ENCODE peak calls at places on chromosome 12, in eight cellular contexts. One of them, this sample, is unnamed.

GRCh38 chr12:92908108-92908507 is 21.0 kb downstream of the EEA1 start:
- DNase-seq in IMR-90: no peak
- DNase-seq in neural crest cell: no peak
- DNase-seq in RWPE1: no peak
- DNase-seq in AG10803: no peak
- DNase-seq in foreskin fibroblast: no peak
- DNase-seq in HFFc6: no peak
- DNase-seq in upper lobe of right lung: no peak
- DNase-seq in this sample: no peak

GRCh38 chr12:41606741-41607460 is 418.8 kb downstream of the PDZRN4 start:
- DNase-seq in IMR-90: no peak
- DNase-seq in neural crest cell: no peak
- DNase-seq in RWPE1: no peak
- DNase-seq in AG10803: no peak
- DNase-seq in foreskin fibroblast: no peak
- DNase-seq in HFFc6: no peak
- DNase-seq in upper lobe of right lung: no peak
- DNase-seq in this sample: no peak

GRCh38 chr12:120988658-120989057 is 10.3 kb downstream of the HNF1A start:
- DNase-seq in IMR-90: no peak
- DNase-seq in neural crest cell: no peak
- DNase-seq in RWPE1: no peak
- DNase-seq in AG10803: no peak
- DNase-seq in foreskin fibroblast: no peak
- DNase-seq in HFFc6: no peak
- DNase-seq in upper lobe of right lung: no peak
- DNase-seq in this sample: no peak

GRCh38 chr12:52206309-52207040 is 14.7 kb upstream of the KRT80 start:
- DNase-seq in IMR-90: no peak
- DNase-seq in neural crest cell: no peak
- DNase-seq in RWPE1: no peak
- DNase-seq in AG10803: no peak
- DNase-seq in foreskin fibroblast: no peak
- DNase-seq in HFFc6: no peak
- DNase-seq in upper lobe of right lung: peak; percentile 59
- DNase-seq in this sample: no peak

GRCh38 chr12:61367281-61367785 is 892.9 kb upstream of the USP15 start:
- DNase-seq in IMR-90: no peak
- DNase-seq in neural crest cell: no peak
- DNase-seq in RWPE1: no peak
- DNase-seq in AG10803: no peak
- DNase-seq in foreskin fibroblast: no peak
- DNase-seq in HFFc6: no peak
- DNase-seq in upper lobe of right lung: no peak
- DNase-seq in this sample: no peak

GRCh38 chr12:70520847-70521246 is 116.4 kb downstream of the PTPRB start:
- DNase-seq in IMR-90: no peak
- DNase-seq in neural crest cell: no peak
- DNase-seq in RWPE1: no peak
- DNase-seq in AG10803: no peak
- DNase-seq in foreskin fibroblast: no peak
- DNase-seq in HFFc6: no peak
- DNase-seq in upper lobe of right lung: no peak
- DNase-seq in this sample: no peak

GRCh38 chr12:57740656-57741412 is 2.3 kb upstream of the AGAP2 start:
- DNase-seq in IMR-90: no peak
- DNase-seq in neural crest cell: no peak
- DNase-seq in RWPE1: no peak
- DNase-seq in AG10803: no peak
- DNase-seq in foreskin fibroblast: no peak
- DNase-seq in HFFc6: no peak
- DNase-seq in upper lobe of right lung: no peak
- DNase-seq in this sample: peak; percentile 81

GRCh38 chr12:65670775-65671174 is 153.5 kb upstream of the HMGA2 start:
- DNase-seq in IMR-90: peak; percentile 65
- DNase-seq in neural crest cell: no peak
- DNase-seq in RWPE1: peak; percentile 81
- DNase-seq in AG10803: peak; percentile 29
- DNase-seq in foreskin fibroblast: no peak
- DNase-seq in HFFc6: peak; percentile 68
- DNase-seq in upper lobe of right lung: no peak
- DNase-seq in this sample: no peak

GRCh38 chr12:25730489-25731349 is 177.6 kb upstream of the LMNTD1 start:
- DNase-seq in IMR-90: no peak
- DNase-seq in neural crest cell: no peak
- DNase-seq in RWPE1: no peak
- DNase-seq in AG10803: no peak
- DNase-seq in foreskin fibroblast: no peak
- DNase-seq in HFFc6: no peak
- DNase-seq in upper lobe of right lung: no peak
- DNase-seq in this sample: no peak

GRCh38 chr12:1046727-1047126 is 55.7 kb downstream of the ERC1 start:
- DNase-seq in IMR-90: no peak
- DNase-seq in neural crest cell: no peak
- DNase-seq in RWPE1: no peak
- DNase-seq in AG10803: no peak
- DNase-seq in foreskin fibroblast: no peak
- DNase-seq in HFFc6: no peak
- DNase-seq in upper lobe of right lung: no peak
- DNase-seq in this sample: no peak

GRCh38 chr12:47393403-47393790 is 312.4 kb downstream of the RPAP3 start:
- DNase-seq in IMR-90: peak; percentile 20
- DNase-seq in neural crest cell: no peak
- DNase-seq in RWPE1: no peak
- DNase-seq in AG10803: peak; percentile 73
- DNase-seq in foreskin fibroblast: no peak
- DNase-seq in HFFc6: no peak
- DNase-seq in upper lobe of right lung: no peak
- DNase-seq in this sample: no peak

GRCh38 chr12:47400251-47400650 is 305.6 kb downstream of the RPAP3 start:
- DNase-seq in IMR-90: peak; percentile 44
- DNase-seq in neural crest cell: no peak
- DNase-seq in RWPE1: no peak
- DNase-seq in AG10803: peak; percentile 66
- DNase-seq in foreskin fibroblast: peak; percentile 47
- DNase-seq in HFFc6: peak; percentile 82
- DNase-seq in upper lobe of right lung: no peak
- DNase-seq in this sample: no peak

GRCh38 chr12:47396902-47397663 is 308.7 kb downstream of the RPAP3 start:
- DNase-seq in IMR-90: no peak
- DNase-seq in neural crest cell: no peak
- DNase-seq in RWPE1: no peak
- DNase-seq in AG10803: peak; percentile 43
- DNase-seq in foreskin fibroblast: no peak
- DNase-seq in HFFc6: no peak
- DNase-seq in upper lobe of right lung: no peak
- DNase-seq in this sample: no peak

GRCh38 chr12:47394070-47394469 is 311.8 kb downstream of the RPAP3 start:
- DNase-seq in IMR-90: no peak
- DNase-seq in neural crest cell: no peak
- DNase-seq in RWPE1: no peak
- DNase-seq in AG10803: peak; percentile 31
- DNase-seq in foreskin fibroblast: no peak
- DNase-seq in HFFc6: no peak
- DNase-seq in upper lobe of right lung: no peak
- DNase-seq in this sample: no peak

GRCh38 chr12:47397664-47398281 is 308.1 kb downstream of the RPAP3 start:
- DNase-seq in IMR-90: peak; percentile 76
- DNase-seq in neural crest cell: no peak
- DNase-seq in RWPE1: peak; percentile 40
- DNase-seq in AG10803: peak; percentile 81
- DNase-seq in foreskin fibroblast: peak; percentile 79
- DNase-seq in HFFc6: peak; percentile 89
- DNase-seq in upper lobe of right lung: no peak
- DNase-seq in this sample: peak; percentile 22
- TF ChIP-seq CTCF in IMR-90: peak; percentile 60
- TF ChIP-seq CTCF in neural crest cell: peak; percentile 48
- TF ChIP-seq CTCF in RWPE1: no peak
- TF ChIP-seq CTCF in AG10803: peak; percentile 62
- TF ChIP-seq CTCF in foreskin fibroblast: peak; percentile 54
- TF ChIP-seq CTCF in HFFc6: peak; percentile 79
- TF ChIP-seq CTCF in upper lobe of right lung: peak; percentile 58
- TF ChIP-seq CTCF in this sample: peak; percentile 64

GRCh38 chr12:103493199-103493598 is 2.6 kb downstream of the C12orf42 start:
- DNase-seq in IMR-90: no peak
- DNase-seq in neural crest cell: no peak
- DNase-seq in RWPE1: no peak
- DNase-seq in AG10803: no peak
- DNase-seq in foreskin fibroblast: no peak
- DNase-seq in HFFc6: no peak
- DNase-seq in upper lobe of right lung: no peak
- DNase-seq in this sample: no peak
- TF ChIP-seq CTCF in IMR-90: no peak
- TF ChIP-seq CTCF in neural crest cell: no peak
- TF ChIP-seq CTCF in RWPE1: no peak
- TF ChIP-seq CTCF in AG10803: no peak
- TF ChIP-seq CTCF in foreskin fibroblast: no peak
- TF ChIP-seq CTCF in HFFc6: no peak
- TF ChIP-seq CTCF in upper lobe of right lung: no peak
- TF ChIP-seq CTCF in this sample: no peak

GRCh38 chr12:54725233-54725843 is 77.2 kb upstream of the DCD start:
- DNase-seq in IMR-90: no peak
- DNase-seq in neural crest cell: no peak
- DNase-seq in RWPE1: peak; percentile 12
- DNase-seq in AG10803: peak; percentile 6
- DNase-seq in foreskin fibroblast: peak; percentile 22
- DNase-seq in HFFc6: peak; percentile 20
- DNase-seq in upper lobe of right lung: no peak
- DNase-seq in this sample: no peak
- TF ChIP-seq CTCF in IMR-90: peak; percentile 20
- TF ChIP-seq CTCF in neural crest cell: peak; percentile 55
- TF ChIP-seq CTCF in RWPE1: peak; percentile 19
- TF ChIP-seq CTCF in AG10803: peak; percentile 40
- TF ChIP-seq CTCF in foreskin fibroblast: peak; percentile 11
- TF ChIP-seq CTCF in HFFc6: peak; percentile 71
- TF ChIP-seq CTCF in upper lobe of right lung: peak; percentile 34
- TF ChIP-seq CTCF in this sample: peak; percentile 30

GRCh38 chr12:13390921-13391320 is 194.4 kb downstream of the EMP1 start:
- DNase-seq in IMR-90: no peak
- DNase-seq in neural crest cell: no peak
- DNase-seq in RWPE1: no peak
- DNase-seq in AG10803: no peak
- DNase-seq in foreskin fibroblast: no peak
- DNase-seq in HFFc6: no peak
- DNase-seq in upper lobe of right lung: no peak
- DNase-seq in this sample: no peak
- TF ChIP-seq CTCF in IMR-90: no peak
- TF ChIP-seq CTCF in neural crest cell: no peak
- TF ChIP-seq CTCF in RWPE1: no peak
- TF ChIP-seq CTCF in AG10803: no peak
- TF ChIP-seq CTCF in foreskin fibroblast: no peak
- TF ChIP-seq CTCF in HFFc6: no peak
- TF ChIP-seq CTCF in upper lobe of right lung: no peak
- TF ChIP-seq CTCF in this sample: no peak

GRCh38 chr12:69070319-69071090 is 137.5 kb upstream of the CPM start:
- DNase-seq in IMR-90: peak; percentile 71
- DNase-seq in neural crest cell: peak; percentile 63
- DNase-seq in RWPE1: peak; percentile 67
- DNase-seq in AG10803: peak; percentile 74
- DNase-seq in foreskin fibroblast: peak; percentile 88
- DNase-seq in HFFc6: peak; percentile 57
- DNase-seq in upper lobe of right lung: no peak
- DNase-seq in this sample: peak; percentile 57
- TF ChIP-seq CTCF in IMR-90: peak; percentile 94
- TF ChIP-seq CTCF in neural crest cell: peak; percentile 92
- TF ChIP-seq CTCF in RWPE1: peak; percentile 91
- TF ChIP-seq CTCF in AG10803: peak; percentile 97
- TF ChIP-seq CTCF in foreskin fibroblast: peak; percentile 96
- TF ChIP-seq CTCF in HFFc6: peak; percentile 98
- TF ChIP-seq CTCF in upper lobe of right lung: peak; percentile 90
- TF ChIP-seq CTCF in this sample: peak; percentile 84

GRCh38 chr12:104181313-104181712 is 34.3 kb upstream of the TXNRD1 start:
- DNase-seq in IMR-90: peak; percentile 67
- DNase-seq in neural crest cell: no peak
- DNase-seq in RWPE1: no peak
- DNase-seq in AG10803: peak; percentile 54
- DNase-seq in foreskin fibroblast: peak; percentile 50
- DNase-seq in HFFc6: peak; percentile 25
- DNase-seq in upper lobe of right lung: no peak
- DNase-seq in this sample: no peak

GRCh38 chr12:104183443-104183842 is 32.1 kb upstream of the TXNRD1 start:
- DNase-seq in IMR-90: no peak
- DNase-seq in neural crest cell: no peak
- DNase-seq in RWPE1: no peak
- DNase-seq in AG10803: no peak
- DNase-seq in foreskin fibroblast: no peak
- DNase-seq in HFFc6: no peak
- DNase-seq in upper lobe of right lung: no peak
- DNase-seq in this sample: no peak

GRCh38 chr12:104180389-104180788 is 35.2 kb upstream of the TXNRD1 start:
- DNase-seq in IMR-90: no peak
- DNase-seq in neural crest cell: no peak
- DNase-seq in RWPE1: no peak
- DNase-seq in AG10803: no peak
- DNase-seq in foreskin fibroblast: peak; percentile 17
- DNase-seq in HFFc6: no peak
- DNase-seq in upper lobe of right lung: no peak
- DNase-seq in this sample: no peak

GRCh38 chr12:104182621-104183378 is 32.8 kb upstream of the TXNRD1 start:
- DNase-seq in IMR-90: no peak
- DNase-seq in neural crest cell: no peak
- DNase-seq in RWPE1: no peak
- DNase-seq in AG10803: no peak
- DNase-seq in foreskin fibroblast: peak; percentile 18
- DNase-seq in HFFc6: no peak
- DNase-seq in upper lobe of right lung: no peak
- DNase-seq in this sample: no peak

DNA sequence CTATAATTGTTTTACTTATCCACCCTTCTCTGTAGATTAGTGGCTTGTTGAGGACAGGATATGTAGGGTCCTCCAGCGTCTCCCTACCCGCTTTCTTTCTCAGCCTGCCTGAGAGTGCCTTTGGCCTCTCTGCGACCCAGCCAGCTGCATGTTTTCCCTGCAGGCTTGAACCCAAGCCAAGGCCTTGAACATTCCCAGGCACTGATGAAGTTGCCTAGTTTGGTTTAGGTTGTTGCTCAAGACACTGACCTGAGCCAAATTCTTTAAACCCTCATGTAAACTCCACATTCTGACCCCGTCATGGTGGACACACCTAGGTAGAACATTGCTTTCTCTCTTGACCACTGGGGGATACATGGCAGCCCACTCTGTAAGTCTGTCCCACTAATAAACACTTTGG is 33.4 kb upstream of the TXNRD1 start:
- DNase-seq in IMR-90: peak; percentile 96
- DNase-seq in neural crest cell: no peak
- DNase-seq in RWPE1: no peak
- DNase-seq in AG10803: peak; percentile 98
- DNase-seq in foreskin fibroblast: peak; percentile 94
- DNase-seq in HFFc6: peak; percentile 72
- DNase-seq in upper lobe of right lung: no peak
- DNase-seq in this sample: no peak
- TF ChIP-seq CTCF in IMR-90: no peak
- TF ChIP-seq CTCF in neural crest cell: no peak
- TF ChIP-seq CTCF in RWPE1: no peak
- TF ChIP-seq CTCF in AG10803: no peak
- TF ChIP-seq CTCF in foreskin fibroblast: no peak
- TF ChIP-seq CTCF in HFFc6: peak; percentile 16
- TF ChIP-seq CTCF in upper lobe of right lung: no peak
- TF ChIP-seq CTCF in this sample: no peak

This sample was measured in GM13977.